ENCODE peak calls at places on chromosomes 3 and 15, in four cellular contexts. O is body of pancreas, W is substantia nigra, Y is B cell. H is an unnamed sample.

GRCh38 chr3:11545186-11545851 is 98.4 kb downstream of the VGLL4 start:
- DNase-seq in Y (no peak), O (no peak), W (no peak), H (no peak)

GRCh38 chr3:51384145-51384729 is 854 bp upstream of the MANF start:
- DNase-seq in O (peak; percentile 32), W (no peak), Y (no peak), H (no peak)

GRCh38 chr15:39110336-39110735 is 470.5 kb upstream of the THBS1 start:
- DNase-seq in W (no peak), O (no peak), Y (no peak), H (no peak)

GRCh38 chr15:70783610-70784021 is 20.3 kb upstream of the UACA start:
- DNase-seq in W (no peak), Y (no peak), O (no peak), H (peak; percentile 28)

GRCh38 chr3:39208463-39209055 is 16.2 kb upstream of the XIRP1 start:
- DNase-seq in W (peak; percentile 28), O (peak; percentile 68), Y (peak; percentile 59), H (peak; percentile 45)

GRCh38 chr15:66212471-66212870 is 41.1 kb downstream of the MEGF11 start:
- DNase-seq in O (no peak), W (no peak), Y (no peak), H (no peak)

GRCh38 chr15:79922512-79923067 is 25.8 kb upstream of the MTHFS start:
- DNase-seq in Y (no peak), O (no peak), W (no peak), H (no peak)

GRCh38 chr3:29071077-29071634 is 209.7 kb upstream of the RBMS3 start:
- DNase-seq in Y (no peak), O (no peak), W (no peak), H (no peak)

GRCh38 chr3:157370867-157371266 is 65.8 kb upstream of the PTX3 start:
- DNase-seq in Y (no peak), W (no peak), O (no peak), H (no peak)

GRCh38 chr3:7190094-7190493 is 329.2 kb downstream of the GRM7 start:
- DNase-seq in Y (no peak), O (no peak), W (no peak), H (no peak)

GRCh38 chr3:197847866-197848401 is 56.9 kb downstream of the LRCH3 start:
- DNase-seq in Y (peak; percentile 46), W (no peak), O (no peak), H (no peak)

GRCh38 chr3:104952587-104952986 is 414.1 kb upstream of the ALCAM start:
- DNase-seq in Y (no peak), O (no peak), W (no peak), H (peak; percentile 60)

GRCh38 chr3:150970665-150971327 is 1.7 kb downstream of the CLRN1 start:
- DNase-seq in W (no peak), O (no peak), Y (no peak), H (no peak)

GRCh38 chr15:78392430-78392829 is 45.6 kb upstream of the IREB2 start:
- DNase-seq in O (peak; percentile 17), W (no peak), Y (no peak), H (no peak)

GRCh38 chr3:9750556-9751411 is 1.0 kb downstream of the OGG1 start:
- DNase-seq in O (no peak), Y (no peak), W (no peak), H (peak; percentile 41)

GRCh38 chr15:51904931-51905330 is 66.6 kb downstream of the LEO1 start:
- DNase-seq in O (no peak), Y (no peak), W (no peak), H (no peak)

GRCh38 chr3:184042617-184043016 is 10.2 kb upstream of the HTR3C start:
- DNase-seq in O (no peak), Y (no peak), W (no peak), H (no peak)

GRCh38 chr3:188133646-188134045 is 20.3 kb upstream of the LPP start:
- DNase-seq in W (no peak), Y (no peak), O (no peak), H (no peak)

GRCh38 chr3:41600616-41601015 is 361.3 kb downstream of the ULK4 start:
- DNase-seq in O (no peak), W (no peak), Y (no peak), H (no peak)

GRCh38 chr3:188270423-188270972 is 116.5 kb downstream of the LPP start:
- DNase-seq in W (no peak), Y (no peak), O (peak; percentile 47), H (no peak)

GRCh38 chr3:151537751-151538150 is 76.9 kb upstream of the IGSF10 start:
- DNase-seq in O (no peak), Y (no peak), W (no peak), H (no peak)

GRCh38 chr3:111850481-111850880 is 8.6 kb upstream of the PHLDB2 start:
- DNase-seq in Y (no peak), O (no peak), W (no peak), H (no peak)

GRCh38 chr3:98777801-98778220 is 14.7 kb downstream of the ST3GAL6 start:
- DNase-seq in O (no peak), W (no peak), Y (no peak), H (no peak)

GRCh38 chr15:66625531-66625930 is 59.7 kb upstream of the LCTL start:
- DNase-seq in W (no peak), O (no peak), Y (no peak), H (no peak)

GRCh38 chr3:50193746-50194127 is 2.3 kb downstream of the GNAT1 start:
- DNase-seq in O (no peak), W (no peak), Y (no peak), H (no peak)

GRCh38 chr3:114019486-114019885 is 36.8 kb downstream of the CCDC191 start:
- DNase-seq in Y (no peak), O (no peak), W (no peak), H (no peak)

GRCh38 chr3:41304603-41305002 is 105.3 kb downstream of the CTNNB1 start:
- DNase-seq in Y (no peak), O (no peak), W (no peak), H (peak; percentile 39)

GRCh38 chr3:5011555-5012256 is 32.5 kb downstream of the BHLHE40 start:
- DNase-seq in Y (peak; percentile 91), W (no peak), O (no peak), H (no peak)

GRCh38 chr3:142484912-142485435 is 37.1 kb upstream of the XRN1 start:
- DNase-seq in O (no peak), W (no peak), Y (no peak), H (no peak)

GRCh38 chr3:37773925-37774324 is 87.8 kb upstream of the CTDSPL start:
- DNase-seq in Y (no peak), W (no peak), O (no peak), H (no peak)

GRCh38 chr3:64441861-64442260 is 216.6 kb upstream of the PRICKLE2 start:
- DNase-seq in W (no peak), Y (no peak), O (peak; percentile 88), H (no peak)

GRCh38 chr3:117399311-117400068 is 689.9 kb downstream of the TUSC7 start:
- DNase-seq in Y (no peak), O (peak; percentile 24), W (no peak), H (no peak)

GRCh38 chr15:76286231-76286879 is 24.9 kb downstream of the ETFA start:
- DNase-seq in O (no peak), Y (no peak), W (no peak), H (no peak)

GRCh38 chr3:128385080-128385832 is 81.4 kb downstream of the DNAJB8 start:
- DNase-seq in O (peak; percentile 79), Y (no peak), W (no peak), H (peak; percentile 93)

GRCh38 chr15:64095431-64095794 is 369 bp upstream of the SNX1 start:
- DNase-seq in Y (no peak), W (no peak), O (no peak), H (no peak)

GRCh38 chr3:37701729-37702128 is 160.0 kb upstream of the CTDSPL start:
- DNase-seq in O (no peak), W (no peak), Y (no peak), H (no peak)

GRCh38 chr15:23642413-23643044 is 5.1 kb downstream of the MAGEL2 start:
- DNase-seq in W (peak; percentile 44), O (peak; percentile 56), Y (no peak), H (peak; percentile 43)

GRCh38 chr3:153162513-153163348 is 705 bp downstream of the RAP2B start:
- DNase-seq in W (peak; percentile 22), Y (no peak), O (peak; percentile 28), H (peak; percentile 35)

H was measured in thyroid gland.